ENCODE peak calls at places on chromosomes 12 and 14, in four cellular contexts. D is upper lobe of left lung, L is GM12878, A is H1. F is an unnamed sample.

GRCh38 chr12:54215990-54216579 is 27.3 kb upstream of the SMUG1 start:
- DNase-seq in D (no peak), L (no peak), A (no peak), F (no peak)

GRCh38 chr14:49692895-49693737 is at the start of gene KLHDC1:
- DNase-seq in D (peak), L (no peak), A (no peak), F (peak)

GRCh38 chr12:91511795-91512420 is 329.3 kb upstream of the DCN start:
- DNase-seq in D (no peak), L (no peak), A (no peak), F (no peak)

GRCh38 chr12:107917912-107918800 is 143.7 kb downstream of the ASCL4 start:
- DNase-seq in D (no peak), L (no peak), A (peak), F (no peak)

GRCh38 chr12:109760031-109760929 is 46.7 kb downstream of the FAM222A start:
- DNase-seq in D (peak), L (no peak), A (no peak), F (no peak)

GRCh38 chr14:24432259-24433131 is 2.7 kb downstream of the KHNYN start:
- DNase-seq in D (no peak), L (no peak), A (no peak), F (no peak)

GRCh38 chr14:63896278-63896720 is 43.5 kb downstream of the SYNE2 start:
- DNase-seq in D (peak), L (no peak), A (no peak), F (peak)

GRCh38 chr12:75635606-75636444 is 124.4 kb upstream of the KRR1 start:
- DNase-seq in D (no peak), L (no peak), A (no peak), F (no peak)

GRCh38 chr14:73249564-73250316 is 12.4 kb downstream of the PAPLN start:
- DNase-seq in D (no peak), L (no peak), A (no peak), F (no peak)

DNA sequence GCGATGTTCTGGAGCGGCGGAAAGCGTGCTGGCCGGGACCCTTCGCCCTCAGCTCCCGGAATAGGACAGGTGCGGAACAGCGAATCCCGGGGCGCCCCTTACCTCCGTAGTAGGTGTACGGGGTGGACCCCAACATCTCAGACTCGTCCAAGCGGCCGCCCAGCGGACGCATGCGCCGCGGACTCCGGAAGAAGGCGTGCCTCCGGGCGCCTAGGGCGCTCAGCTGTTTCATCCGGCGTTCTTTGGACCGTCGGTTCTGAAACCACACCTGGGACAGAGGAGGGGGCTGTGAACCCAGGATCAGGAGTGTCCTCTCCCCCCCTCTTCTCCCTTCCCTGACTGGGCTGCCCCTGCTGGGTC is 4.5 kb downstream of the LHX5 start:
- DNase-seq in D (no peak), L (no peak), A (no peak), F (no peak)
- H3K4me3 ChIP-seq in D (peak), L (no peak), A (peak), F (peak)

DNA sequence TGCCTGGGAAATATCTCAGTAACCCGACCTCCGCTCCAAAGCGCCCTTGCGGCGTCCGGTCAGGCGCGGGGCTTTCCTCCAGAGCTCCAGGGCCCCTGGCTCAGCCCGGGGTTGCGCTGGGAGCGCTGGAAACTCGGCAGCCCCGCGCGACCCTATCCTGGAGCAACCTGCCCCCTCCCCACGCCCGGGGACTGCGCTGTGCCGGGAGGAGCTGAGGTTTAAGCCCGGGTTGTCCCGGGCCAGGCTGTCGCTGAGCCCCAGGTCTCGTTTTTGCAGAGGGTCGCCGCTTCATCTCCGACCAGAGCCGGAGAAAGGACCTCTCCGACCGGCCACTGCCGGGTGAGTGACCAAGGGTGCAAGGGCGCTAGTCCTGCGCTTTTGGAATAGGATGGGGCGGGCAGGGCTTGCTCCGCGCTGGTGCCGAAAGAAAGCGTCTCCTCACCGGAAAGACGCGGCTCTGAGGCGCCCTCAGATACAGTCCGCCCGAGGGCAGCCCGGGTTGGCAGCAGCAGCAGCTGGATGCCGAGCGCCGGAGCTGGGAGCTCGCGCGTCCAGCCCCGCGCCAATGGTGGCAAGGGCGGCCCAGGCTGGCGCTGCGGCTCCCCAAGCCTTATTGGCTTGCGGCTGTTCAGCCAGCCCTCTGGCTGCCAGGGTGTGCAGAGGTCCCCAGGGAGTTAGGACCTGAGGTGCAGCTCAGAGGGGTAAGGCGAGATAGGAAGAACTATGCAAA is 1.5 kb downstream of the SPX start:
- DNase-seq in D (peak), L (peak), A (peak), F (no peak)
- TF ChIP-seq POLR2A in D (no peak), L (no peak), A (peak), F (no peak)

GRCh38 chr12:68844788-68845695 is 37.1 kb downstream of the MDM2 start:
- DNase-seq in D (peak), L (no peak), A (no peak), F (no peak)
- TF ChIP-seq EP300 in D (no peak), L (no peak), A (no peak), F (no peak)

GRCh38 chr14:105096206-105096875 is 31.1 kb upstream of the GPR132 start:
- DNase-seq in D (no peak), L (no peak), A (no peak), F (no peak)

GRCh38 chr14:105093426-105094192 is 28.4 kb upstream of the GPR132 start:
- DNase-seq in D (peak), L (peak), A (peak), F (no peak)

GRCh38 chr14:105092912-105093425 is 27.7 kb upstream of the GPR132 start:
- DNase-seq in D (peak), L (no peak), A (no peak), F (no peak)

GRCh38 chr14:105095236-105095805 is 30.1 kb upstream of the GPR132 start:
- DNase-seq in D (peak), L (no peak), A (no peak), F (no peak)

GRCh38 chr14:105094193-105094907 is 29.1 kb upstream of the GPR132 start:
- DNase-seq in D (peak), L (no peak), A (no peak), F (no peak)
- H3K4me3 ChIP-seq in D (peak), L (peak), A (no peak), F (peak)